ENCODE peak calls at places on chromosomes 4 and X, in nine cellular contexts. One of them, this sample, is unnamed.

GRCh38 chr4:22129454-22130075 is 181.0 kb upstream of the KCNIP4 start:
- DNase-seq in fibroblast of pulmonary artery: peak
- DNase-seq in AG09309: peak
- DNase-seq in GM12865: peak
- DNase-seq in GM23338: peak
- DNase-seq in lung: no peak
- DNase-seq in HCT116: peak
- DNase-seq in GM12878: no peak
- DNase-seq in vagina: no peak
- DNase-seq in this sample: no peak

GRCh38 chr4:173211838-173212237 is 43.2 kb downstream of the GALNT7 start:
- DNase-seq in fibroblast of pulmonary artery: peak
- DNase-seq in AG09309: no peak
- DNase-seq in GM12865: no peak
- DNase-seq in GM23338: no peak
- DNase-seq in lung: no peak
- DNase-seq in HCT116: peak
- DNase-seq in GM12878: no peak
- DNase-seq in vagina: no peak
- DNase-seq in this sample: no peak

GRCh38 chr4:56731857-56732256 is 50.8 kb upstream of the HOPX start:
- DNase-seq in fibroblast of pulmonary artery: no peak
- DNase-seq in AG09309: no peak
- DNase-seq in GM12865: no peak
- DNase-seq in GM23338: peak
- DNase-seq in lung: peak
- DNase-seq in HCT116: no peak
- DNase-seq in GM12878: no peak
- DNase-seq in vagina: no peak
- DNase-seq in this sample: no peak

GRCh38 chrX:132968282-132968681 is 9.9 kb upstream of the HS6ST2 start:
- DNase-seq in fibroblast of pulmonary artery: no peak
- DNase-seq in AG09309: no peak
- DNase-seq in GM12865: no peak
- DNase-seq in GM23338: peak
- DNase-seq in lung: no peak
- DNase-seq in HCT116: no peak
- DNase-seq in GM12878: no peak
- DNase-seq in vagina: no peak
- DNase-seq in this sample: no peak

GRCh38 chrX:25976683-25977310 is 161.3 kb upstream of the MAGEB18 start:
- DNase-seq in fibroblast of pulmonary artery: no peak
- DNase-seq in AG09309: no peak
- DNase-seq in GM12865: no peak
- DNase-seq in GM23338: peak
- DNase-seq in lung: no peak
- DNase-seq in HCT116: no peak
- DNase-seq in GM12878: no peak
- DNase-seq in vagina: no peak
- DNase-seq in this sample: no peak

GRCh38 chrX:21912220-21912619 is 28.3 kb upstream of the SMS start:
- DNase-seq in fibroblast of pulmonary artery: no peak
- DNase-seq in AG09309: no peak
- DNase-seq in GM12865: no peak
- DNase-seq in GM23338: no peak
- DNase-seq in lung: no peak
- DNase-seq in HCT116: no peak
- DNase-seq in GM12878: no peak
- DNase-seq in vagina: no peak
- DNase-seq in this sample: no peak

GRCh38 chr4:20042769-20043168 is 208.9 kb upstream of the SLIT2 start:
- DNase-seq in fibroblast of pulmonary artery: no peak
- DNase-seq in AG09309: no peak
- DNase-seq in GM12865: no peak
- DNase-seq in GM23338: peak
- DNase-seq in lung: no peak
- DNase-seq in HCT116: no peak
- DNase-seq in GM12878: no peak
- DNase-seq in vagina: no peak
- DNase-seq in this sample: no peak

GRCh38 chr4:5143306-5143861 is 92.1 kb downstream of the STK32B start:
- DNase-seq in fibroblast of pulmonary artery: no peak
- DNase-seq in AG09309: no peak
- DNase-seq in GM12865: no peak
- DNase-seq in GM23338: no peak
- DNase-seq in lung: peak
- DNase-seq in HCT116: no peak
- DNase-seq in GM12878: no peak
- DNase-seq in vagina: peak
- DNase-seq in this sample: no peak

GRCh38 chr4:90328558-90328957 is 201.4 kb downstream of the CCSER1 start:
- DNase-seq in fibroblast of pulmonary artery: peak
- DNase-seq in AG09309: no peak
- DNase-seq in GM12865: no peak
- DNase-seq in GM23338: peak
- DNase-seq in lung: no peak
- DNase-seq in HCT116: peak
- DNase-seq in GM12878: no peak
- DNase-seq in vagina: no peak
- DNase-seq in this sample: no peak

GRCh38 chr4:107740950-107741701 is 21.1 kb upstream of the PAPSS1 start:
- DNase-seq in fibroblast of pulmonary artery: peak
- DNase-seq in AG09309: peak
- DNase-seq in GM12865: no peak
- DNase-seq in GM23338: no peak
- DNase-seq in lung: no peak
- DNase-seq in HCT116: no peak
- DNase-seq in GM12878: no peak
- DNase-seq in vagina: no peak
- DNase-seq in this sample: no peak

GRCh38 chr4:59904331-59904730 is 1295.8 kb upstream of the ADGRL3 start:
- DNase-seq in fibroblast of pulmonary artery: no peak
- DNase-seq in AG09309: no peak
- DNase-seq in GM12865: no peak
- DNase-seq in GM23338: peak
- DNase-seq in lung: no peak
- DNase-seq in HCT116: no peak
- DNase-seq in GM12878: no peak
- DNase-seq in vagina: no peak
- DNase-seq in this sample: no peak

GRCh38 chrX:147912093-147912801 is 528 bp downstream of the FMR1 start:
- DNase-seq in fibroblast of pulmonary artery: peak
- DNase-seq in AG09309: no peak
- DNase-seq in GM12865: peak
- DNase-seq in GM23338: peak
- DNase-seq in lung: peak
- DNase-seq in HCT116: no peak
- DNase-seq in GM12878: no peak
- DNase-seq in vagina: no peak
- DNase-seq in this sample: no peak

GRCh38 chrX:3142259-3143042 is 101.2 kb downstream of the ARSF start:
- DNase-seq in fibroblast of pulmonary artery: no peak
- DNase-seq in AG09309: no peak
- DNase-seq in GM12865: peak
- DNase-seq in GM23338: no peak
- DNase-seq in lung: no peak
- DNase-seq in HCT116: peak
- DNase-seq in GM12878: no peak
- DNase-seq in vagina: no peak
- DNase-seq in this sample: no peak

GRCh38 chr4:56613101-56613862 is 67.8 kb downstream of the HOPX start:
- DNase-seq in fibroblast of pulmonary artery: peak
- DNase-seq in AG09309: peak
- DNase-seq in GM12865: no peak
- DNase-seq in GM23338: peak
- DNase-seq in lung: no peak
- DNase-seq in HCT116: no peak
- DNase-seq in GM12878: no peak
- DNase-seq in vagina: no peak
- DNase-seq in this sample: no peak

GRCh38 chr4:123606946-123607542 is 210.4 kb downstream of the SPRY1 start:
- DNase-seq in fibroblast of pulmonary artery: no peak
- DNase-seq in AG09309: no peak
- DNase-seq in GM12865: peak
- DNase-seq in GM23338: no peak
- DNase-seq in lung: no peak
- DNase-seq in HCT116: no peak
- DNase-seq in GM12878: peak
- DNase-seq in vagina: no peak
- DNase-seq in this sample: no peak

GRCh38 chrX:7252013-7252610 is 104.2 kb upstream of the PUDP start:
- DNase-seq in fibroblast of pulmonary artery: no peak
- DNase-seq in AG09309: no peak
- DNase-seq in GM12865: peak
- DNase-seq in GM23338: no peak
- DNase-seq in lung: peak
- DNase-seq in HCT116: no peak
- DNase-seq in GM12878: no peak
- DNase-seq in vagina: no peak
- DNase-seq in this sample: no peak

DNA sequence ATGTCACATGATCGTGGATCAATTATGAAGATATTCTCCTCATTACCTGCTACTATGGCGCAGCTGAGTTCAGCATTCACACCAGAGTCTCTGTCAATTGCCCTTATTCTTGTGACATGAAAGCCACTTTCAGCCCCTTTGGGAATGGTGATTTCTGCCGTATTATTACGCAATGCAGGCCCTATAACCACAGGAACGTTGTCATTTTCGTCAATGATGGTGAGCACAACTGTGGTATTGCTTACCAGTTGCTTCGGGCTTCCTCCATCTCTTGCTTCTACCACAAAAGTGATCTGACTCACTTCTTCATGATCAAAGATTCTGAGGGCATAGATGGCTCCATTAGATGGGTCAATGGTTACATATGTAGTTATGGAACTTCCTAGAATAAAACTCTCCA is 2.1 kb downstream of the PCDH18 start:
- DNase-seq in fibroblast of pulmonary artery: peak
- DNase-seq in AG09309: peak
- DNase-seq in GM12865: no peak
- DNase-seq in GM23338: no peak
- DNase-seq in lung: no peak
- DNase-seq in HCT116: no peak
- DNase-seq in GM12878: no peak
- DNase-seq in vagina: no peak
- DNase-seq in this sample: no peak
- H3K4me3 ChIP-seq in fibroblast of pulmonary artery: peak
- H3K4me3 ChIP-seq in AG09309: peak
- H3K4me3 ChIP-seq in GM12865: no peak
- H3K4me3 ChIP-seq in GM23338: peak
- H3K4me3 ChIP-seq in lung: peak
- H3K4me3 ChIP-seq in HCT116: no peak
- H3K4me3 ChIP-seq in GM12878: no peak
- H3K4me3 ChIP-seq in vagina: peak
- H3K4me3 ChIP-seq in this sample: no peak

GRCh38 chrX:135707880-135708279 is 5.6 kb upstream of the CT45A1 start:
- DNase-seq in fibroblast of pulmonary artery: no peak
- DNase-seq in AG09309: no peak
- DNase-seq in GM12865: peak
- DNase-seq in GM23338: peak
- DNase-seq in lung: no peak
- DNase-seq in HCT116: peak
- DNase-seq in GM12878: no peak
- DNase-seq in vagina: no peak
- DNase-seq in this sample: no peak
- TF ChIP-seq CTCF in fibroblast of pulmonary artery: peak
- TF ChIP-seq CTCF in AG09309: peak
- TF ChIP-seq CTCF in GM12865: peak
- TF ChIP-seq CTCF in GM23338: peak
- TF ChIP-seq CTCF in lung: no peak
- TF ChIP-seq CTCF in HCT116: peak
- TF ChIP-seq CTCF in GM12878: peak
- TF ChIP-seq CTCF in vagina: no peak
- TF ChIP-seq CTCF in this sample: peak

GRCh38 chr4:8071741-8072140 is 86.9 kb downstream of the ABLIM2 start:
- DNase-seq in fibroblast of pulmonary artery: no peak
- DNase-seq in AG09309: no peak
- DNase-seq in GM12865: no peak
- DNase-seq in GM23338: no peak
- DNase-seq in lung: no peak
- DNase-seq in HCT116: no peak
- DNase-seq in GM12878: no peak
- DNase-seq in vagina: no peak
- DNase-seq in this sample: no peak
- H3K4me3 ChIP-seq in fibroblast of pulmonary artery: no peak
- H3K4me3 ChIP-seq in AG09309: no peak
- H3K4me3 ChIP-seq in GM12865: no peak
- H3K4me3 ChIP-seq in GM23338: no peak
- H3K4me3 ChIP-seq in lung: no peak
- H3K4me3 ChIP-seq in HCT116: no peak
- H3K4me3 ChIP-seq in GM12878: no peak
- H3K4me3 ChIP-seq in vagina: no peak
- H3K4me3 ChIP-seq in this sample: no peak

GRCh38 chr4:38678078-38678477 is 14.1 kb downstream of the KLF3 start:
- DNase-seq in fibroblast of pulmonary artery: peak
- DNase-seq in AG09309: peak
- DNase-seq in GM12865: no peak
- DNase-seq in GM23338: no peak
- DNase-seq in lung: no peak
- DNase-seq in HCT116: no peak
- DNase-seq in GM12878: no peak
- DNase-seq in vagina: no peak
- DNase-seq in this sample: no peak
- TF ChIP-seq CTCF in fibroblast of pulmonary artery: no peak
- TF ChIP-seq CTCF in AG09309: no peak
- TF ChIP-seq CTCF in GM12865: no peak
- TF ChIP-seq CTCF in GM23338: no peak
- TF ChIP-seq CTCF in lung: no peak
- TF ChIP-seq CTCF in HCT116: no peak
- TF ChIP-seq CTCF in GM12878: no peak
- TF ChIP-seq CTCF in vagina: no peak
- TF ChIP-seq CTCF in this sample: no peak

This sample was measured in GM12864.